ENCODE peak calls at places on chromosomes 2 and 18, in nine cellular contexts. A, L, H, R, F, X, Y, U and E are unnamed samples.

GRCh38 chr2:183991973-183992372 is 606.4 kb upstream of the ZNF804A start:
- DNase-seq in A (no peak), L (no peak), H (no peak), R (no peak), F (no peak), X (no peak), Y (no peak), U (no peak), E (no peak)

GRCh38 chr18:59870623-59871130 is 29.1 kb upstream of the PMAIP1 start:
- DNase-seq in A (no peak), L (no peak), H (no peak), R (no peak), F (peak), X (peak), Y (no peak), U (peak), E (no peak)

GRCh38 chr2:95530734-95531133 is 46.2 kb upstream of the TRIM43B start:
- DNase-seq in A (peak), L (no peak), H (no peak), R (no peak), F (peak), X (peak), Y (no peak), U (peak), E (peak)

GRCh38 chr2:145638675-145639074 is 1118.8 kb upstream of the ZEB2 start:
- DNase-seq in A (no peak), L (no peak), H (no peak), R (peak), F (no peak), X (no peak), Y (no peak), U (no peak), E (no peak)

GRCh38 chr2:64807417-64807816 is 153.7 kb upstream of the SERTAD2 start:
- DNase-seq in A (peak), L (no peak), H (peak), R (peak), F (peak), X (peak), Y (peak), U (peak), E (peak)

GRCh38 chr2:233481368-233482142 is 85.0 kb downstream of the USP40 start:
- DNase-seq in A (no peak), L (no peak), H (no peak), R (no peak), F (no peak), X (peak), Y (no peak), U (no peak), E (no peak)

GRCh38 chr18:24933345-24933744 is 418.6 kb downstream of the ZNF521 start:
- DNase-seq in A (no peak), L (no peak), H (no peak), R (no peak), F (no peak), X (no peak), Y (no peak), U (no peak), E (no peak)

GRCh38 chr2:217065695-217066405 is 206.0 kb upstream of the TNP1 start:
- DNase-seq in A (peak), L (no peak), H (no peak), R (no peak), F (peak), X (peak), Y (no peak), U (peak), E (peak)

GRCh38 chr2:98550165-98550564 is 58.1 kb downstream of the COA5 start:
- DNase-seq in A (no peak), L (no peak), H (no peak), R (no peak), F (no peak), X (no peak), Y (no peak), U (no peak), E (no peak)

GRCh38 chr2:143649226-143649625 is 520.0 kb downstream of the ARHGAP15 start:
- DNase-seq in A (no peak), L (no peak), H (no peak), R (no peak), F (no peak), X (no peak), Y (no peak), U (no peak), E (no peak)

GRCh38 chr2:3913252-3913651 is 209.9 kb downstream of the DCDC2C start:
- DNase-seq in A (no peak), L (no peak), H (no peak), R (no peak), F (no peak), X (no peak), Y (no peak), U (no peak), E (no peak)

GRCh38 chr2:241944821-241945220 is 75.3 kb downstream of the RTP5 start:
- DNase-seq in A (no peak), L (no peak), H (no peak), R (no peak), F (no peak), X (no peak), Y (no peak), U (no peak), E (no peak)

GRCh38 chr18:44835555-44836156 is 155.0 kb downstream of the SETBP1 start:
- DNase-seq in A (no peak), L (peak), H (no peak), R (no peak), F (no peak), X (no peak), Y (no peak), U (no peak), E (no peak)

GRCh38 chr2:106115250-106115649 is 78.9 kb downstream of the UXS1 start:
- DNase-seq in A (peak), L (no peak), H (no peak), R (peak), F (peak), X (peak), Y (peak), U (peak), E (no peak)

GRCh38 chr18:79005653-79006052 is 26.0 kb downstream of the SALL3 start:
- DNase-seq in A (no peak), L (no peak), H (no peak), R (no peak), F (no peak), X (no peak), Y (no peak), U (no peak), E (no peak)

GRCh38 chr2:15359716-15360531 is 201.2 kb downstream of the NBAS start:
- DNase-seq in A (peak), L (no peak), H (no peak), R (no peak), F (peak), X (peak), Y (no peak), U (peak), E (peak)

GRCh38 chr2:240363718-240364581 is 71.5 kb upstream of the GPC1 start:
- DNase-seq in A (no peak), L (no peak), H (peak), R (no peak), F (no peak), X (no peak), Y (no peak), U (no peak), E (no peak)

GRCh38 chr2:106201656-106202055 is 7.6 kb upstream of the UXS1 start:
- DNase-seq in A (no peak), L (no peak), H (no peak), R (no peak), F (no peak), X (no peak), Y (no peak), U (no peak), E (no peak)

GRCh38 chr18:9049495-9049809 is 53.0 kb upstream of the NDUFV2 start:
- DNase-seq in A (no peak), L (no peak), H (no peak), R (no peak), F (no peak), X (no peak), Y (no peak), U (no peak), E (no peak)
- H3K4me3 ChIP-seq in A (no peak), L (no peak), H (no peak), R (no peak), F (no peak), X (no peak), Y (no peak), U (no peak), E (no peak)

DNA sequence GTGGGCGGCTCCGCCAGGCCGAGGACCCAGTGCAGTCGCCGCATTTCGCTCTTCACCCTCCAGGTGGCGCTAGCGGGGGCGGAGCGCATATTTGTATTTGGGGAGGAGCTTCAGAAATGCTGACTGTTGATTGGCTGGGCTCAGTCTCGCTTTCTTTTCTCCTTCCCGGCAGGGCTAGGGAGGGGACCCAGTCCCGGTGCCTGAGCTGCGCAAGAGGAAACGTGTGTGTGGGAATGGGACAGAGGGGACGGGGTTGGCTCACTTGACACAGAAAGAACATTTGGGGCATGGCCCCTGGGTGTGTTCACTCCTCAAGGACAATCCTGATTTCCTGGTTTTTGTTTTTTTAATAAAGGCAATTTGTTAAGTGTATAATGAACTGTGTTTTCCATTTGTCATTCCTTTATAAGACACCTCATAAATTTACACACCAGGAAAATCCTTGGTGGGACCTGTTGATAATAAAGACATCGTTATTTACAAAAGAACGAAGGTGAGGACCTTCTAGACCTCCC is 20.4 kb upstream of the DNMT3A start:
- DNase-seq in A (peak), L (peak), H (peak), R (peak), F (peak), X (peak), Y (peak), U (peak), E (peak)
- H3K4me3 ChIP-seq in A (peak), L (peak), H (no peak), R (peak), F (peak), X (peak), Y (peak), U (peak), E (peak)

DNA sequence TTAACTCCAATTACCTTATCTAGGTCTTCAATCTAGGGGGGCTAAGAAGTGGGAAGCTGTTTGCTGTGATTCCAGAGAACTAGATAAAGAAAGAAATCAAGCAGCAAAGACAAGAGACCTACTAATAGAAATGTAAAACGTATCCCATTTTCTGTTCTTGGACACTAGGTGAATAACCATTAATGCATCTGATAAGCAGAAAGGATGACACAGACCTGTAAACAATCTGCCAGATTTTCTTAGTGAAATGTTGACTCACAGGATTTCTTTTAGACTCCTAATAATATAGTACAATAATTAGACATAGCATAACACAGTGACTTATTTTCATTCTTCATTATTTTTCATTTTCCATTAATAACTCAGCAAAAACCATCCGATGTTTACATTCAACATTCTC is 1.3 kb downstream of the WDR35 start:
- DNase-seq in A (no peak), L (no peak), H (no peak), R (no peak), F (no peak), X (no peak), Y (no peak), U (no peak), E (no peak)
- H3K4me3 ChIP-seq in A (peak), L (peak), H (no peak), R (peak), F (peak), X (peak), Y (peak), U (peak), E (no peak)

GRCh38 chr2:126971162-126971480 is 72.4 kb downstream of the TEX51 start:
- DNase-seq in A (no peak), L (no peak), H (no peak), R (no peak), F (no peak), X (no peak), Y (no peak), U (no peak), E (no peak)

GRCh38 chr2:126973745-126974144 is 75.1 kb downstream of the TEX51 start:
- DNase-seq in A (no peak), L (no peak), H (no peak), R (no peak), F (no peak), X (no peak), Y (no peak), U (no peak), E (no peak)

GRCh38 chr2:126970583-126970982 is 71.9 kb downstream of the TEX51 start:
- DNase-seq in A (no peak), L (peak), H (no peak), R (no peak), F (no peak), X (peak), Y (no peak), U (no peak), E (no peak)

GRCh38 chr2:126971481-126972271 is 73.0 kb downstream of the TEX51 start:
- DNase-seq in A (peak), L (peak), H (peak), R (peak), F (peak), X (peak), Y (peak), U (peak), E (no peak)

GRCh38 chr2:126972272-126972626 is 73.6 kb downstream of the TEX51 start:
- DNase-seq in A (no peak), L (no peak), H (no peak), R (no peak), F (no peak), X (no peak), Y (no peak), U (no peak), E (no peak)
- H3K4me3 ChIP-seq in A (no peak), L (peak), H (no peak), R (peak), F (no peak), X (no peak), Y (peak), U (no peak), E (no peak)

GRCh38 chr2:26347286-26347865 is 787 bp upstream of the ADGRF3 start:
- DNase-seq in A (peak), L (no peak), H (no peak), R (no peak), F (no peak), X (peak), Y (no peak), U (no peak), E (no peak)
- H3K4me3 ChIP-seq in A (peak), L (peak), H (peak), R (peak), F (peak), X (peak), Y (peak), U (peak), E (peak)

GRCh38 chr2:140658766-140659165 is 1472.0 kb downstream of the LRP1B start:
- DNase-seq in A (peak), L (no peak), H (no peak), R (no peak), F (no peak), X (peak), Y (no peak), U (no peak), E (no peak)
- H3K4me3 ChIP-seq in A (no peak), L (no peak), H (no peak), R (no peak), F (no peak), X (no peak), Y (no peak), U (no peak), E (no peak)